ENCODE peak calls at places on chromosome 1, in seven cellular contexts. B is stomach, E is endothelial cell of umbilical vein, O is adrenal gland, K is bronchial epithelial cell, Z is mesendoderm, M is IMR-90. D is an unnamed sample.
A peak's percentile ranks its signal among the peaks of the same experiment; 100 is the strongest.

GRCh38 chr1:64540265-64540791 is 70.4 kb downstream of the CACHD1 start:
- DNase-seq in B (no peak), O (no peak), K (peak; percentile 67), M (no peak), E (peak; percentile 81), Z (peak; percentile 49), D (no peak)

GRCh38 chr1:40980453-40981121 is 1.1 kb downstream of the CTPS1 start:
- DNase-seq in K (peak; percentile 76), E (peak; percentile 34), O (peak; percentile 35), B (peak; percentile 30), Z (peak; percentile 67), M (peak; percentile 50), D (peak; percentile 62)

GRCh38 chr1:246219508-246220030 is 287.5 kb downstream of the SMYD3 start:
- DNase-seq in Z (peak; percentile 41), B (no peak), E (no peak), K (peak; percentile 29), M (no peak), O (no peak), D (peak; percentile 46)

GRCh38 chr1:26696191-26696644 is 403 bp downstream of the ARID1A start:
- DNase-seq in O (no peak), E (no peak), M (no peak), Z (no peak), K (no peak), B (no peak), D (no peak)

GRCh38 chr1:63983391-63984256 is 209.8 kb downstream of the ROR1 start:
- DNase-seq in B (peak; percentile 39), O (no peak), E (no peak), M (no peak), Z (no peak), K (peak; percentile 90), D (no peak)

GRCh38 chr1:2189459-2190425 is 4.8 kb downstream of the FAAP20 start:
- DNase-seq in M (peak; percentile 96), E (peak; percentile 96), Z (peak; percentile 94), O (peak; percentile 98), K (peak; percentile 92), B (peak; percentile 97), D (peak; percentile 98)

GRCh38 chr1:168472244-168472643 is 71.6 kb downstream of the XCL2 start:
- DNase-seq in M (no peak), Z (no peak), O (no peak), K (no peak), E (no peak), B (no peak), D (no peak)

GRCh38 chr1:110707257-110707656 is 32.5 kb upstream of the KCNA3 start:
- DNase-seq in E (no peak), M (no peak), Z (no peak), B (no peak), O (no peak), K (no peak), D (no peak)

GRCh38 chr1:223844521-223844961 is 1.2 kb downstream of the TP53BP2 start:
- DNase-seq in B (no peak), M (no peak), O (no peak), K (peak; percentile 31), Z (no peak), E (no peak), D (no peak)

GRCh38 chr1:156114919-156115513 is 505 bp downstream of the LMNA start:
- DNase-seq in K (no peak), O (peak; percentile 53), B (peak; percentile 57), M (no peak), Z (peak; percentile 77), E (peak; percentile 38), D (peak; percentile 84)

GRCh38 chr1:188903241-188903640 is 1574.4 kb downstream of the BRINP3 start:
- DNase-seq in K (no peak), O (no peak), E (no peak), Z (no peak), B (no peak), M (no peak), D (no peak)

DNA sequence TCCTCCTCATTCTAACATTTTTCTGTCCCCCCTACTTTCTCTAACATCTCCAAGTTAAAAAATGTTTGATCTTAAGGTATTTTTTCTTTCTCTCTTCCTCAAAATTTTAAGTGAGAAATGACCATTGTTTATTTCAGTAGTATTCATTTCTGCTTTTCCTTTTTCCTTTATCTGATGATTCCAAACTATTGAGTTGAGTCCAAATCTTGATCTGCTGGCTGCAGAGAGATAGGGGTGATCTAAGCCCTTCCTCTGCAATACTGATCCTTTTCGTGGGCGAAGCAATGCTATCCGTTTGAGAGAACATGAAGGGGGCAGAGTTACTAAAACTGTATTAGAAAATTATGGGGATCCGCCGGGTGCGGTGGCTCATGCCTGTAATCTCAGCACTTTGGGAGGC is 516 bp upstream of the NMNAT2 start:
- DNase-seq in K (no peak), Z (no peak), M (no peak), O (no peak), B (no peak), E (no peak), D (no peak)
- H3K27me3 ChIP-seq in K (peaks cover 17% of the 10 kb centered on the region), Z (peaks cover 6% of the 10 kb centered on the region), M (peaks cover 36% of the 10 kb centered on the region), O (peaks cover 39% of the 10 kb centered on the region), B (peaks cover 49% of the 10 kb centered on the region), E (peaks cover 50% of the 10 kb centered on the region), D (peaks cover 29% of the 10 kb centered on the region)

DNA sequence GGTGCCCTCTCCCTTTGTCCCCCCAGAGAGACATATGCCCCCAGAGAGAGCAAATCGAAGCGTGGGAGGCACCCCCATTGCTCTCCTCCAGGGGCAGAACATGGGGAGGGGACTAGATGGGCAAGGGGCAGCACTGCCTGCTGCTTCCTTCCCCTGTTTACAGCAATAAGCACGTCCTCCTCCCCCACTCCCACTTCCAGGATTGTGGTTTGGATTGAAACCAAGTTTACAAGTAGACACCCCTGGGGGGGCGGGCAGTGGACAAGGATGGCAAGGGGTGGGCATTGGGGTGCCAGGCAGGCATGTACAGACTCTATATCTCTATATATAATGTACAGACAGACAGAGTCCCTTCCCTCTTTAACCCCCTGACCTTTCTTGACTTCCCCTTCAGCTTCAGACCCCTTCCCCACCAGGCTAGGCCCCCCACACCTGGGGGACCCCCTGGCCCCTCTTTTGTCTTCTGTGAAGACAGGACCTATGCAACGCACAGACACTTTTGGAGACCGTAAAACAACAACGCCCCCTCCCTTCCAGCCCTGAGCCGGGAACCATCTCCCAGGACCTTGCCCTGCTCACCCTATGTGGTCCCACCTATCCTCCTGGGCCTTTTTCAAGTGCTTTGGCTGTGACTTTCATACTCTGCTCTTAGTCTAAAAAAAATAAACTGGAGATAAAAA is 8.4 kb downstream of the EFNA3 start:
- DNase-seq in B (no peak), E (no peak), K (no peak), M (no peak), Z (no peak), O (no peak), D (peak; percentile 68)
- H3K4me3 ChIP-seq in B (no peak overlapping the region), E (no peak overlapping the region), K (no peak overlapping the region), M (no peak overlapping the region), Z (no peak overlapping the region), O (no peak overlapping the region), D (no peak overlapping the region)

GRCh38 chr1:111990878-111991760 is 1.7 kb upstream of the KCND3 start:
- DNase-seq in K (peak; percentile 70), Z (peak; percentile 90), M (no peak), O (peak; percentile 66), B (peak; percentile 86), E (peak; percentile 5), D (peak; percentile 76)

GRCh38 chr1:111990026-111990877 is 784 bp upstream of the KCND3 start:
- DNase-seq in E (no peak), Z (peak; percentile 29), O (peak; percentile 27), K (no peak), B (peak; percentile 27), M (no peak), D (peak; percentile 83)

GRCh38 chr1:111988743-111989453 is 570 bp downstream of the KCND3 start:
- DNase-seq in O (peak; percentile 22), Z (peak; percentile 37), B (peak; percentile 26), E (no peak), K (no peak), M (no peak), D (peak; percentile 82)

GRCh38 chr1:111989531-111990025 is at the start of gene KCND3:
- DNase-seq in B (peak; percentile 49), O (peak; percentile 28), K (no peak), E (no peak), Z (peak; percentile 13), M (peak; percentile 3), D (peak; percentile 82)

DNA sequence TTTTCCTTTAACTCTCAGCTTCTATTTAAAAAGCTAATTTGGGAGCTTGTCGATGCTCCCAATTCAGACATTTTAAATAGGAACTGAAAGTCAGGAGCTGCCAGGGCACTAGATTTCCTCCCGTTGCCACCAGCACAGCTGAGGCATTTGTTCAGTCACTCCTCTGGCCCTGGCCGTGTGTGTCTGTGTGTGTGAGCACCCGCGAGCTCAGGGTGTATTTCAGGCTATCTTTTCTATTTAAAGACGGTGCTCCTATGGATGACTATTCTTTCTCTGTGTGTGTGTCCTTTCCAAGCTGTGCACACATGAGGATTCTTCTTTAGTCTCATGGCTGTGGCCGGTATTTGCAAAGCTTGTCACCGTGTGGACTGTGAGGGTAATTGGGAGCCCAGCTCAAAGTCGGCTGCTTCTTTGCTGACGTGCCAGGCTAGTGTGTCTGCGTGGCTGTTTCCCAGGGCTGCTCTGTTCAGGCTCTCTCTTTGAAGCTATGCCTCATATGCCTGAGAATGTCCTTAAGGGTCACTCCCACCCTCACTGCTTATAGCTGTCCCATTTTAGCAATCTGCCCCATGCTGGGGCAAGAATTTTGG is 3.0 kb upstream of the KCND3 start:
- DNase-seq in O (no peak), E (no peak), M (no peak), B (no peak), K (no peak), Z (no peak), D (no peak)
- H3K27me3 ChIP-seq in O (peaks cover 4% of the 10 kb centered on the region), E (peaks cover 44% of the 10 kb centered on the region), M (peaks cover 59% of the 10 kb centered on the region), B (peaks cover 11% of the 10 kb centered on the region), K (peaks cover 12% of the 10 kb centered on the region), Z (peaks cover 16% of the 10 kb centered on the region), D (peaks cover 42% of the 10 kb centered on the region)

GRCh38 chr1:208933984-208934525 is 649.5 kb upstream of the CAMK1G start:
- DNase-seq in M (no peak), O (no peak), K (no peak), Z (no peak), E (no peak), B (no peak), D (no peak)
- H3K4me3 ChIP-seq in M (no peak overlapping the region), O (no peak overlapping the region), K (no peak overlapping the region), Z (no peak overlapping the region), E (no peak overlapping the region), B (no peak overlapping the region), D (no peak overlapping the region)

DNA sequence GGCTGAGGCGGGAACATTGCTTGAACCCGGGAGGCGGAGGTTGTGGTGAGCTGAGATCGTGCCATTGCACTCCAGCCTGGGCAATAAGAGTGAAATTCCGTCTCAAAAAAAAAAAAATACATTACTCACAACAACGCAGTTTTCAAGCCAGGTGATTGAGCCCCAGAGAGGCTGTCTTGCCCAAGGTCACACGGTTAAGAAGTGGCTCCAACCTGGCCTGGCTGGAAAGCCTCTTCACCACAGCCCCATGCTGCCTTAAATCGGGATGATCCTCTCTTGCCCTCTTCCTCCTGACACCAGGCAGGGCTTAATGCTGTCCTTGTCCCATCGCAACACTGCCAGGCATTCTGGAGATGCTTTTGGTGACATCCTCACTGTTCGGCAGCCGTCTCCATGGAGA is 21.6 kb downstream of the DRAXIN start:
- DNase-seq in M (no peak), E (no peak), K (no peak), O (no peak), B (no peak), Z (no peak), D (no peak)
- H3K27me3 ChIP-seq in M (peaks cover 18% of the 10 kb centered on the region), E (no peaks in the 10 kb centered on the region), K (no peaks in the 10 kb centered on the region), O (peaks cover 9% of the 10 kb centered on the region), B (no peaks in the 10 kb centered on the region), Z (no peaks in the 10 kb centered on the region), D (no peaks in the 10 kb centered on the region)

D was measured in H7.